ENCODE peak calls at places on chromosomes 7 and 10, in eight cellular contexts. One of them, this sample, is unnamed.

GRCh38 chr7:131501422-131501821 is 55.0 kb downstream of the PODXL start:
- DNase-seq in ovary: no peak
- DNase-seq in uterus: no peak
- DNase-seq in spleen: no peak
- DNase-seq in suprapubic skin: no peak
- DNase-seq in tibial nerve: no peak
- DNase-seq in stomach: no peak
- DNase-seq in Peyer's patch: no peak
- DNase-seq in this sample: no peak

GRCh38 chr10:62231371-62231770 is 37.3 kb downstream of the RTKN2 start:
- DNase-seq in tibial nerve: no peak
- DNase-seq in stomach: no peak
- DNase-seq in suprapubic skin: no peak
- DNase-seq in ovary: no peak
- DNase-seq in Peyer's patch: no peak
- DNase-seq in uterus: no peak
- DNase-seq in spleen: no peak
- DNase-seq in this sample: no peak

GRCh38 chr7:50728184-50728583 is 54.5 kb downstream of the GRB10 start:
- DNase-seq in spleen: no peak
- DNase-seq in uterus: no peak
- DNase-seq in ovary: no peak
- DNase-seq in Peyer's patch: no peak
- DNase-seq in tibial nerve: no peak
- DNase-seq in suprapubic skin: no peak
- DNase-seq in stomach: no peak
- DNase-seq in this sample: no peak

GRCh38 chr7:100475549-100475948 is 3.5 kb downstream of the TSC22D4 start:
- DNase-seq in Peyer's patch: no peak
- DNase-seq in tibial nerve: peak
- DNase-seq in stomach: no peak
- DNase-seq in ovary: no peak
- DNase-seq in uterus: peak
- DNase-seq in spleen: peak
- DNase-seq in suprapubic skin: no peak
- DNase-seq in this sample: no peak

GRCh38 chr10:18238875-18239485 is 98.8 kb downstream of the CACNB2 start:
- DNase-seq in stomach: no peak
- DNase-seq in ovary: no peak
- DNase-seq in spleen: no peak
- DNase-seq in tibial nerve: no peak
- DNase-seq in uterus: no peak
- DNase-seq in suprapubic skin: no peak
- DNase-seq in Peyer's patch: no peak
- DNase-seq in this sample: no peak

GRCh38 chr7:158292948-158293347 is 294.7 kb downstream of the PTPRN2 start:
- DNase-seq in tibial nerve: no peak
- DNase-seq in Peyer's patch: no peak
- DNase-seq in suprapubic skin: no peak
- DNase-seq in uterus: no peak
- DNase-seq in spleen: no peak
- DNase-seq in stomach: peak
- DNase-seq in ovary: no peak
- DNase-seq in this sample: peak

GRCh38 chr7:32025381-32026075 is 44.7 kb downstream of the PDE1C start:
- DNase-seq in ovary: no peak
- DNase-seq in stomach: no peak
- DNase-seq in tibial nerve: no peak
- DNase-seq in Peyer's patch: no peak
- DNase-seq in spleen: no peak
- DNase-seq in suprapubic skin: no peak
- DNase-seq in uterus: no peak
- DNase-seq in this sample: no peak

GRCh38 chr10:28991738-28992270 is 297.1 kb upstream of the LYZL1 start:
- DNase-seq in suprapubic skin: no peak
- DNase-seq in spleen: no peak
- DNase-seq in tibial nerve: no peak
- DNase-seq in uterus: no peak
- DNase-seq in ovary: no peak
- DNase-seq in Peyer's patch: peak
- DNase-seq in stomach: peak
- DNase-seq in this sample: no peak

GRCh38 chr7:157903715-157904114 is 566.9 kb downstream of the DNAJB6 start:
- DNase-seq in stomach: no peak
- DNase-seq in spleen: no peak
- DNase-seq in tibial nerve: no peak
- DNase-seq in ovary: no peak
- DNase-seq in Peyer's patch: no peak
- DNase-seq in suprapubic skin: no peak
- DNase-seq in uterus: no peak
- DNase-seq in this sample: no peak

GRCh38 chr10:26249681-26250080 is 33.1 kb downstream of the GAD2 start:
- DNase-seq in spleen: no peak
- DNase-seq in Peyer's patch: no peak
- DNase-seq in ovary: no peak
- DNase-seq in uterus: no peak
- DNase-seq in tibial nerve: no peak
- DNase-seq in stomach: no peak
- DNase-seq in suprapubic skin: no peak
- DNase-seq in this sample: no peak

GRCh38 chr7:117405519-117405918 is 21.8 kb downstream of the ASZ1 start:
- DNase-seq in tibial nerve: no peak
- DNase-seq in suprapubic skin: no peak
- DNase-seq in uterus: no peak
- DNase-seq in spleen: no peak
- DNase-seq in Peyer's patch: no peak
- DNase-seq in stomach: no peak
- DNase-seq in ovary: no peak
- DNase-seq in this sample: no peak

GRCh38 chr7:13727279-13727678 is 262.2 kb downstream of the ETV1 start:
- DNase-seq in Peyer's patch: no peak
- DNase-seq in suprapubic skin: no peak
- DNase-seq in uterus: no peak
- DNase-seq in stomach: no peak
- DNase-seq in tibial nerve: no peak
- DNase-seq in ovary: no peak
- DNase-seq in spleen: no peak
- DNase-seq in this sample: no peak

GRCh38 chr7:132518102-132518838 is 58.0 kb downstream of the PLXNA4 start:
- DNase-seq in stomach: no peak
- DNase-seq in uterus: no peak
- DNase-seq in tibial nerve: no peak
- DNase-seq in spleen: no peak
- DNase-seq in ovary: no peak
- DNase-seq in Peyer's patch: no peak
- DNase-seq in suprapubic skin: no peak
- DNase-seq in this sample: no peak

GRCh38 chr10:62437696-62438095 is 63.5 kb downstream of the ZNF365 start:
- DNase-seq in spleen: no peak
- DNase-seq in stomach: no peak
- DNase-seq in Peyer's patch: no peak
- DNase-seq in tibial nerve: peak
- DNase-seq in uterus: no peak
- DNase-seq in suprapubic skin: no peak
- DNase-seq in ovary: no peak
- DNase-seq in this sample: no peak

GRCh38 chr7:43779032-43779812 is 20.7 kb downstream of the BLVRA start:
- DNase-seq in suprapubic skin: no peak
- DNase-seq in tibial nerve: no peak
- DNase-seq in ovary: no peak
- DNase-seq in Peyer's patch: no peak
- DNase-seq in spleen: no peak
- DNase-seq in stomach: no peak
- DNase-seq in uterus: no peak
- DNase-seq in this sample: no peak

DNA sequence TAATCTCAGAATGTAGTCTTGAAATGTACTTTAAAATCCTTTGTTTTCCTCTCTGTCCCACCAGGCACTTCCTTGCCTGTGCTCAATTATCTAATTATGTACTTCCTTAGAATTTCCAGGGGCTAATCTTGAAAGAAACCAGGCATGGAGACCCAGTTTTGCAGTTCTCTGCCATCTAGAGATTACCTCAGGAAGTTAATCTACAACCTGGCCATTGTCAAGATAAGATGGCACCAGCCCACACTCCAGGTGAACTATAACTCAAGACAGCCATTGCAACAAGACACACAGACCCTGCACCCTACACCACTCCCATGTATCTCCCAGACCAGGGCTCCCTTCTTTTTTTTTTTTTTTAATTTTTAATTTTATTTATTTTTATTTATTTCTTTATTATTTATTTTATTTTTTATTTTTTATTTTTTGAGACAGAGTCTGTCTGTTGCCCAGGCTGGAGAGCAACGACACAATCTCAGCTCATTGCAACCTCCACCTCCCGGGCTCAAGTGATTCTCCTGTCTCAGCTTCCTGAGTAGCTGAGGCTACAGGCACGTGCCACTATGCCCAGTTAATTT is 85.9 kb upstream of the TRIM24 start:
- DNase-seq in stomach: no peak
- DNase-seq in Peyer's patch: no peak
- DNase-seq in suprapubic skin: no peak
- DNase-seq in tibial nerve: no peak
- DNase-seq in spleen: no peak
- DNase-seq in ovary: no peak
- DNase-seq in uterus: no peak
- DNase-seq in this sample: no peak
- TF ChIP-seq CTCF in stomach: no peak
- TF ChIP-seq CTCF in Peyer's patch: no peak
- TF ChIP-seq CTCF in suprapubic skin: no peak
- TF ChIP-seq CTCF in tibial nerve: no peak
- TF ChIP-seq CTCF in spleen: no peak
- TF ChIP-seq CTCF in ovary: no peak
- TF ChIP-seq CTCF in uterus: no peak
- TF ChIP-seq CTCF in this sample: no peak

DNA sequence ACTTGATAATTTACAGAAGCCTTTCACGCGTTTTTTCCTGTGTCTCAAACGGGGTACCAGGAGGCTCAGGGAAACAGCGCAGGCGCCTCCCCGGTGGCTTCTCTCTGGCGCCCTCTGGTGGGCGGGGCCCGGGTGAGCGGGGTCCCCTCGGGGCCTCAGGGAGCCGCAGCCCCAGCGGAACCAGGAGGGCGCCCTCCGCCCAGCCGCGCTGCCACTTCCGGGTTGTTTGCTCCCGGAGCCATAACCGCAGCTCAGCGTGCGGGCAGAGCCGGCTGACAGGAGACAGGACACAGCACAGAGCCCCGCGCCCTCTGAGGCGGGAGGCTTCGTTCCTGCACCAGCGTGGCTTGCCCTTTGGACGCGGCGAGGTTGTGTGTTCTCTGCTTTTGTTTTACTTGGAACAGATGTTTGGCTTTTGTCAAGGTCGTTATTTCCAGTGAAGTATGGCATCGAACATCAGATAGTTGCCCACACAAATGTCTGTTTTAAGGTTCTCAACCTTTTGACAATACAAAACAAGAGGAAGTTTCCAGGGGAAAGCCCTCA is 6.9 kb upstream of the CYP2E1 start:
- DNase-seq in Peyer's patch: peak
- DNase-seq in uterus: peak
- DNase-seq in ovary: peak
- DNase-seq in suprapubic skin: peak
- DNase-seq in stomach: peak
- DNase-seq in spleen: peak
- DNase-seq in tibial nerve: peak
- DNase-seq in this sample: peak
- TF ChIP-seq POLR2A in Peyer's patch: peak
- TF ChIP-seq POLR2A in uterus: no peak
- TF ChIP-seq POLR2A in ovary: no peak
- TF ChIP-seq POLR2A in suprapubic skin: no peak
- TF ChIP-seq POLR2A in stomach: no peak
- TF ChIP-seq POLR2A in spleen: no peak
- TF ChIP-seq POLR2A in tibial nerve: no peak
- TF ChIP-seq POLR2A in this sample: no peak

DNA sequence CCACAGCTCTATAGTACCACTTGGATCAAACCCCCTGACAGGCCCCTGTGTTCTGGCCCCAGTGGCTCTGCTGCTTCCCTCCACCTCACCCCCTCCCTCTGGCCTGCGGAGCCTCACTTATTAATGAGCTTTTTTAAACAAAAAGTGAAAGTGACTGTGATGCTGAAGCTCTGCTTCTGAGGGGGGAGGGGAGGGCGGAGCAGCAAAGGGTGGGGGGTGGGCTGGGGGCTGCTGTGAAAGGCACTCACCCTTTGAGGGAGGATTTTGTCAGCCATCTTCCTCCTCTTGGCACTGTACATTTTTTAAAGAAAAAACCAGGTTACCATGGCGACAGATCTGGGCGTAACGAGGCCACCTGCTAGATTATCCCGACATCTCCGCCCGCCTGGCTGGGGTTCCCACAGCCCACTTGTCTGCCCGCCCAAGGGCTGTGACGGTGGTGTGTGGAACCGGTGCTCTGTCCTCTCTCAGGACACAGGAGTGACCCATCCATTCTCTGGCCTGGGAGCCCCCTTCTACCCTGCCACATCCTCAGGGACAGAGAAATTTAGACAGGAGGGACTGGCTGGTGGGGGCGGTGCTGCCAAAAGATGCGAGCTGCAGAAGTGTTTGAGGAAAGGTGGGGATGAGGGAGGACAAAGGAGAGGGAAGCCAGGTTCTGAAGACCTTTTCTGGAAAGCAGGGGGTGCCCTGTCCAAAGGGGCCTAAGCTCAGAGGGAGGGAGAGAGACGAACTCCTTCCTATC is 4.9 kb downstream of the SMARCD3 start:
- DNase-seq in uterus: no peak
- DNase-seq in Peyer's patch: no peak
- DNase-seq in spleen: peak
- DNase-seq in tibial nerve: no peak
- DNase-seq in suprapubic skin: no peak
- DNase-seq in ovary: no peak
- DNase-seq in stomach: no peak
- DNase-seq in this sample: no peak
- H3K4me3 ChIP-seq in uterus: no peak
- H3K4me3 ChIP-seq in Peyer's patch: no peak
- H3K4me3 ChIP-seq in spleen: peak
- H3K4me3 ChIP-seq in tibial nerve: no peak
- H3K4me3 ChIP-seq in suprapubic skin: no peak
- H3K4me3 ChIP-seq in ovary: no peak
- H3K4me3 ChIP-seq in stomach: no peak
- H3K4me3 ChIP-seq in this sample: no peak

DNA sequence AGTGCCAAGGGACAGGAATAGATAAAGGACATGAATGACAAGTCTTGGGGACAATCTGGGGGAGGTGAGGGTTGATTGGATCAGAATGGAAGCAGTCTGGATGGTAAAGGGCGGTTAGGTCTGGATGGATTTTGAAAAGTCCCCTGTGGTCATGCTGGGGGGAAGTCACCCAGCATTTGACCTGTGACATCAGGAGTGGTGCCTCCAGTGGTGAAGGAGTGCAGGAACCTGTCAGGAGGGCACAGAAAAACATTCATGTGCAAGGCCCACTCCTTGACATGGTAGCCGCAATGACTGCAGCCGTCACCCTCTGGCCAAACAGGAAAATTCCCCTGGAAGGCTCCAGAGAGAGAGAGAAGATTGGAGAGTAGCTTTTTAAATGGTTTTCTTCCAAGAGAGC is 304.8 kb downstream of the GFRA1 start:
- DNase-seq in stomach: no peak
- DNase-seq in suprapubic skin: no peak
- DNase-seq in spleen: no peak
- DNase-seq in uterus: no peak
- DNase-seq in tibial nerve: no peak
- DNase-seq in Peyer's patch: no peak
- DNase-seq in ovary: no peak
- DNase-seq in this sample: no peak
- TF ChIP-seq CTCF in stomach: no peak
- TF ChIP-seq CTCF in suprapubic skin: no peak
- TF ChIP-seq CTCF in spleen: no peak
- TF ChIP-seq CTCF in uterus: no peak
- TF ChIP-seq CTCF in tibial nerve: no peak
- TF ChIP-seq CTCF in Peyer's patch: no peak
- TF ChIP-seq CTCF in ovary: no peak
- TF ChIP-seq CTCF in this sample: no peak

This sample was measured in lower leg skin.